ENCODE peak calls at places on chromosomes 1 and 21, in eight cellular contexts. B, Q, R, X, I, F, L and C are unnamed samples.

GRCh38 chr1:105485207-105485606 is 1571.3 kb upstream of the PRMT6 start:
- DNase-seq in I (no peak), F (peak; percentile 80), B (no peak), X (no peak), L (no peak), R (no peak), Q (no peak), C (no peak)

GRCh38 chr1:241203817-241204216 is 153.2 kb downstream of the RGS7 start:
- DNase-seq in Q (no peak), L (no peak), R (no peak), X (no peak), F (no peak), I (no peak), B (no peak), C (no peak)

GRCh38 chr1:208951908-208952307 is 631.6 kb upstream of the CAMK1G start:
- DNase-seq in R (no peak), Q (no peak), L (no peak), F (peak; percentile 73), I (no peak), B (no peak), X (no peak), C (no peak)

GRCh38 chr1:225650198-225650597 is 2.7 kb downstream of the ENAH start:
- DNase-seq in Q (no peak), I (no peak), L (no peak), R (no peak), B (no peak), F (no peak), X (no peak), C (no peak)

GRCh38 chr21:27498025-27498424 is 531.1 kb upstream of the ADAMTS5 start:
- DNase-seq in I (no peak), F (peak; percentile 29), Q (no peak), L (no peak), R (no peak), B (no peak), X (no peak), C (no peak)

GRCh38 chr1:234721476-234722266 is 111.7 kb upstream of the IRF2BP2 start:
- DNase-seq in F (peak; percentile 77), Q (peak; percentile 57), X (peak; percentile 24), L (no peak), I (no peak), R (no peak), B (no peak), C (peak; percentile 62)

GRCh38 chr1:219498666-219499065 is 114.2 kb downstream of the ZC3H11B start:
- DNase-seq in F (peak; percentile 6), Q (no peak), I (no peak), L (no peak), X (peak; percentile 77), R (no peak), B (no peak), C (no peak)

GRCh38 chr1:228339766-228340685 is 66.6 kb downstream of the TRIM11 start:
- DNase-seq in B (peak; percentile 75), Q (no peak), L (no peak), X (no peak), F (no peak), I (no peak), R (no peak), C (no peak)

GRCh38 chr1:53735681-53736080 is 3.3 kb downstream of the GLIS1 start:
- DNase-seq in L (no peak), X (no peak), R (no peak), Q (no peak), I (no peak), B (no peak), F (no peak), C (no peak)

GRCh38 chr1:236140705-236141446 is 1.5 kb upstream of the GPR137B start:
- DNase-seq in F (no peak), L (no peak), R (no peak), X (no peak), B (no peak), I (no peak), Q (no peak), C (no peak)